ENCODE peak calls at places on chromosomes 5 and 9, in four cellular contexts. One of them, this sample, is unnamed.

GRCh38 chr5:164869325-164869724 is 1363.9 kb downstream of the MAT2B start:
- DNase-seq in right atrium auricular region: no peak
- DNase-seq in cardiac fibroblast: no peak
- DNase-seq in lower lobe of right lung: no peak
- DNase-seq in this sample: no peak

GRCh38 chr5:64229163-64229774 is 63.6 kb downstream of the RNF180 start:
- DNase-seq in right atrium auricular region: no peak
- DNase-seq in cardiac fibroblast: peak
- DNase-seq in lower lobe of right lung: no peak
- DNase-seq in this sample: no peak

GRCh38 chr9:107520186-107520585 is 30.6 kb upstream of the KLF4 start:
- DNase-seq in right atrium auricular region: no peak
- DNase-seq in cardiac fibroblast: no peak
- DNase-seq in lower lobe of right lung: no peak
- DNase-seq in this sample: no peak

GRCh38 chr9:134681061-134681661 is 39.6 kb downstream of the COL5A1 start:
- DNase-seq in right atrium auricular region: no peak
- DNase-seq in cardiac fibroblast: no peak
- DNase-seq in lower lobe of right lung: no peak
- DNase-seq in this sample: no peak

GRCh38 chr5:150625831-150626746 is 14.4 kb upstream of the SYNPO start:
- DNase-seq in right atrium auricular region: no peak
- DNase-seq in cardiac fibroblast: no peak
- DNase-seq in lower lobe of right lung: no peak
- DNase-seq in this sample: no peak

GRCh38 chr9:90309809-90310522 is 332.7 kb downstream of the DIRAS2 start:
- DNase-seq in right atrium auricular region: no peak
- DNase-seq in cardiac fibroblast: no peak
- DNase-seq in lower lobe of right lung: no peak
- DNase-seq in this sample: peak

GRCh38 chr9:35423499-35423898 is 66.4 kb upstream of the RUSC2 start:
- DNase-seq in right atrium auricular region: no peak
- DNase-seq in cardiac fibroblast: no peak
- DNase-seq in lower lobe of right lung: no peak
- DNase-seq in this sample: no peak

GRCh38 chr9:73529666-73530065 is 378.0 kb downstream of the ANXA1 start:
- DNase-seq in right atrium auricular region: no peak
- DNase-seq in cardiac fibroblast: no peak
- DNase-seq in lower lobe of right lung: no peak
- DNase-seq in this sample: no peak

GRCh38 chr9:123928471-123929176 is 1.3 kb downstream of the DENND1A start:
- DNase-seq in right atrium auricular region: no peak
- DNase-seq in cardiac fibroblast: peak
- DNase-seq in lower lobe of right lung: no peak
- DNase-seq in this sample: no peak

GRCh38 chr5:14595189-14595588 is 13.6 kb downstream of the OTULINL start:
- DNase-seq in right atrium auricular region: no peak
- DNase-seq in cardiac fibroblast: no peak
- DNase-seq in lower lobe of right lung: no peak
- DNase-seq in this sample: no peak

GRCh38 chr5:173917788-173918786 is 29.9 kb downstream of the CPEB4 start:
- DNase-seq in right atrium auricular region: no peak
- DNase-seq in cardiac fibroblast: peak
- DNase-seq in lower lobe of right lung: peak
- DNase-seq in this sample: peak

GRCh38 chr5:96963267-96963666 is 27.4 kb downstream of the LNPEP start:
- DNase-seq in right atrium auricular region: peak
- DNase-seq in cardiac fibroblast: peak
- DNase-seq in lower lobe of right lung: no peak
- DNase-seq in this sample: peak

GRCh38 chr5:133930061-133930823 is 38.2 kb downstream of the C5orf15 start:
- DNase-seq in right atrium auricular region: no peak
- DNase-seq in cardiac fibroblast: peak
- DNase-seq in lower lobe of right lung: no peak
- DNase-seq in this sample: no peak

GRCh38 chr5:169064093-169064492 is 236.8 kb downstream of the SLIT3 start:
- DNase-seq in right atrium auricular region: no peak
- DNase-seq in cardiac fibroblast: peak
- DNase-seq in lower lobe of right lung: no peak
- DNase-seq in this sample: no peak

GRCh38 chr5:141877478-141878185 is 578 bp downstream of the PCDH1 start:
- DNase-seq in right atrium auricular region: no peak
- DNase-seq in cardiac fibroblast: no peak
- DNase-seq in lower lobe of right lung: no peak
- DNase-seq in this sample: peak

GRCh38 chr9:108056083-108056804 is 566.7 kb upstream of the KLF4 start:
- DNase-seq in right atrium auricular region: no peak
- DNase-seq in cardiac fibroblast: peak
- DNase-seq in lower lobe of right lung: no peak
- DNase-seq in this sample: no peak

GRCh38 chr9:112411626-112412027 is 31.7 kb downstream of the HSDL2 start:
- DNase-seq in right atrium auricular region: no peak
- DNase-seq in cardiac fibroblast: no peak
- DNase-seq in lower lobe of right lung: no peak
- DNase-seq in this sample: no peak

GRCh38 chr9:974064-974992 is 2.1 kb upstream of the DMRT3 start:
- DNase-seq in right atrium auricular region: no peak
- DNase-seq in cardiac fibroblast: no peak
- DNase-seq in lower lobe of right lung: no peak
- DNase-seq in this sample: no peak

GRCh38 chr5:116576043-116576713 is 1.6 kb upstream of the SEMA6A start:
- DNase-seq in right atrium auricular region: no peak
- DNase-seq in cardiac fibroblast: peak
- DNase-seq in lower lobe of right lung: peak
- DNase-seq in this sample: peak

GRCh38 chr9:34413229-34413852 is 36.6 kb upstream of the MYORG start:
- DNase-seq in right atrium auricular region: no peak
- DNase-seq in cardiac fibroblast: peak
- DNase-seq in lower lobe of right lung: no peak
- DNase-seq in this sample: peak

GRCh38 chr5:178231736-178232123 is 872 bp downstream of the PHYKPL start:
- DNase-seq in right atrium auricular region: no peak
- DNase-seq in cardiac fibroblast: no peak
- DNase-seq in lower lobe of right lung: no peak
- DNase-seq in this sample: no peak

GRCh38 chr5:139108056-139108811 is 89.9 kb downstream of the SIL1 start:
- DNase-seq in right atrium auricular region: no peak
- DNase-seq in cardiac fibroblast: peak
- DNase-seq in lower lobe of right lung: no peak
- DNase-seq in this sample: peak

GRCh38 chr5:97142521-97143254 is at the start of gene LIX1:
- DNase-seq in right atrium auricular region: no peak
- DNase-seq in cardiac fibroblast: peak
- DNase-seq in lower lobe of right lung: no peak
- DNase-seq in this sample: no peak

GRCh38 chr5:158967566-158967965 is 132.2 kb downstream of the EBF1 start:
- DNase-seq in right atrium auricular region: no peak
- DNase-seq in cardiac fibroblast: peak
- DNase-seq in lower lobe of right lung: no peak
- DNase-seq in this sample: no peak

GRCh38 chr5:149680810-149681221 is 49.3 kb upstream of the PPARGC1B start:
- DNase-seq in right atrium auricular region: peak
- DNase-seq in cardiac fibroblast: no peak
- DNase-seq in lower lobe of right lung: peak
- DNase-seq in this sample: no peak

GRCh38 chr9:125631391-125632085 is 75.5 kb downstream of the MAPKAP1 start:
- DNase-seq in right atrium auricular region: no peak
- DNase-seq in cardiac fibroblast: peak
- DNase-seq in lower lobe of right lung: no peak
- DNase-seq in this sample: no peak

GRCh38 chr5:58923355-58923754 is 340.5 kb downstream of the RAB3C start:
- DNase-seq in right atrium auricular region: no peak
- DNase-seq in cardiac fibroblast: no peak
- DNase-seq in lower lobe of right lung: no peak
- DNase-seq in this sample: no peak
- H3K4me3 ChIP-seq in right atrium auricular region: no peak
- H3K4me3 ChIP-seq in cardiac fibroblast: no peak
- H3K4me3 ChIP-seq in lower lobe of right lung: no peak
- H3K4me3 ChIP-seq in this sample: no peak

DNA sequence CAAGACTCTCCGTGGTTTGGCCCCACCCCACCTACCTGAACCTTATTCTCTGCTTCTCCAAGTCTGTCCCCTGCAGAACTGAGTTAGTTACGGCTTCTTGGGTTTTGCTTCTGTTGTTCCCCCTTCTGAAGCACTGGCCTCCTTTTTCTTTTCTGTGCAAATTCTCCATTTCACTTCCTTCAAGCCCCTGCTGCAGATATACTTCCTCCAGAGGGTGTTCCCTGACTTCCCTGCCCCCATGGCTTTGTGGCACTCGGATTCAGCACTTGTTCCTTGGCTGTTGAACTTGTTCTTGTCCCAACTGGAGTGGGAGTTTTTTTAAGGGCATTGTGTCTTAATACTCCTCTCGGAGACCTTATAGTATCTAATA is 2.0 kb downstream of the ZBTB34 start:
- DNase-seq in right atrium auricular region: no peak
- DNase-seq in cardiac fibroblast: no peak
- DNase-seq in lower lobe of right lung: no peak
- DNase-seq in this sample: no peak
- H3K4me3 ChIP-seq in right atrium auricular region: no peak
- H3K4me3 ChIP-seq in cardiac fibroblast: peak
- H3K4me3 ChIP-seq in lower lobe of right lung: peak
- H3K4me3 ChIP-seq in this sample: no peak

DNA sequence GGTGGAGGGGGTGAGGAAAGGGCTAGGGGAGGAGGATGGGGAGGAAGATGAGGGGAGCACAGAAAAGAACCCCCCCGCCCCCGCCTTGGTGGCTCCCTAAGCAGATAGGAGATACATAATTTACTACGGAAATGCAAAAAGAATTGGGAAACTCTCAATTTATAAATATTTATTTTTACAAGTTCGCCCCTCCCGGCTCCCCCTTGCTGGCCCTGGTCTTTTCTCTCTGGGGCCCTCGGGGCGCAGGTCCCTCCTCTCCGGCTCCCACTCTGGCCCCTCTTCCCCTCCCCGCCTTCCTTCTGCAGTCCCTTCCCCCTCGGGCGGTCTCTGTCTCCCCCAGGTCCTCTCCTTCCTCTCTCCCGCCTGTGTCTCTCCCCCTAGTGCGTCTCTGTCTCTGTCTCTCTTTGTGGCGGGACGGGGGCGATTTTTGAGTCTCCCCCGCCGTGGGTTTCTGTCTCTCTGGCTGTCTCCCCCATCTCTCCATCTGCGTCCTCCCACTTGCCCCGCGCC is 173.6 kb upstream of the IER5L start:
- DNase-seq in right atrium auricular region: no peak
- DNase-seq in cardiac fibroblast: peak
- DNase-seq in lower lobe of right lung: no peak
- DNase-seq in this sample: no peak
- H3K4me3 ChIP-seq in right atrium auricular region: peak
- H3K4me3 ChIP-seq in cardiac fibroblast: peak
- H3K4me3 ChIP-seq in lower lobe of right lung: peak
- H3K4me3 ChIP-seq in this sample: no peak

GRCh38 chr5:157578079-157578780 is 2.7 kb upstream of the ADAM19 start:
- DNase-seq in right atrium auricular region: no peak
- DNase-seq in cardiac fibroblast: no peak
- DNase-seq in lower lobe of right lung: no peak
- DNase-seq in this sample: no peak

GRCh38 chr5:157581870-157582269 is 6.3 kb upstream of the ADAM19 start:
- DNase-seq in right atrium auricular region: no peak
- DNase-seq in cardiac fibroblast: no peak
- DNase-seq in lower lobe of right lung: no peak
- DNase-seq in this sample: no peak

GRCh38 chr5:157574456-157575095 is 999 bp downstream of the ADAM19 start:
- DNase-seq in right atrium auricular region: no peak
- DNase-seq in cardiac fibroblast: no peak
- DNase-seq in lower lobe of right lung: no peak
- DNase-seq in this sample: peak

GRCh38 chr5:157575096-157575872 is at the start of gene ADAM19:
- DNase-seq in right atrium auricular region: no peak
- DNase-seq in cardiac fibroblast: peak
- DNase-seq in lower lobe of right lung: peak
- DNase-seq in this sample: no peak

GRCh38 chr5:157576678-157577077 is 1.1 kb upstream of the ADAM19 start:
- DNase-seq in right atrium auricular region: no peak
- DNase-seq in cardiac fibroblast: no peak
- DNase-seq in lower lobe of right lung: no peak
- DNase-seq in this sample: no peak
- H3K4me3 ChIP-seq in right atrium auricular region: no peak
- H3K4me3 ChIP-seq in cardiac fibroblast: no peak
- H3K4me3 ChIP-seq in lower lobe of right lung: no peak
- H3K4me3 ChIP-seq in this sample: no peak

DNA sequence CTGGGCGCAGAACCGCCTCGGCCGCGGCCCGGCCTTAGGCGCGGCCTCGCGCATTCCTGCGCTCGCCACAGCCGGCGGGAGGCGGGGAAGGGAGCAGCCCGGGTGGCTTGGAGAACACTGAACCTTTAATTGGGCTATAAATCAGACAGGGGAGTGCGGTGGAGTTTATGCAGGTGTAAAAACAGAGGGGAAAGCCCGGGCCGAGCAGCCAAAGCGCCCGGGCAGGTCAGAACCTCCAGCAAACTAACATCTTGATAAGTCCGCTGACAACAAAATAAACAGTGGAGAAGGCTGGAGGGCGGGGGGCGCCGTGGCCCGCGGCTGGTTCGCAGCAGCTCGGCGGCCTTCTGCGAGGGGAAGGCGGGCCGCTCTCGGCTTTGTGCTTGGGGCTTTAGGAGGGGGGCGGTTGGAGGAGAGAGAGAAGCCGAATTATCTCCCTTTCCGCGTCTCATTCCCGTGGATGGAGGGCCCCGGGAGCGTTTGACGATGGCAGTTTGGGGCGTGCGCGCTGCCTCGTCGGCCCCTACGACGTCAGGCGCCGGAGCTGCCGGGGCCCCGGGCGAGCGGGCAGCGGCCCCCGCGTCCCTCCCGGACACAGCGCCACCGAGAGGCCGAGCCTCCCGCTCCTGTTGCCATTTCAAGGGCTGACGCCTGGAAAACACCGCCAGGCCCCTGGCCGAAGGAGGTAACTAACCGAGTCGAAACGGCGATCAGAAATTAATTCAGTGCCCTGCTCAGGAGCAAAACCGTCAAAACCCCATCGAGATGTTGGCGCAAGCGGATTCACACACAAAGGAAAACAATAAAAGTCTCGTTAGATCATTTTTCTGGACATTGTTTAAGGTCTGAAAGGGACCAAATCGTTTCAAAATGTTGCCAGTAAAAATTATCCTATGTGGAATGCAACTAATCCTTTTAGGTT is 11.2 kb downstream of the FOXD1 start:
- DNase-seq in right atrium auricular region: no peak
- DNase-seq in cardiac fibroblast: no peak
- DNase-seq in lower lobe of right lung: no peak
- DNase-seq in this sample: peak
- H3K4me3 ChIP-seq in right atrium auricular region: no peak
- H3K4me3 ChIP-seq in cardiac fibroblast: no peak
- H3K4me3 ChIP-seq in lower lobe of right lung: peak
- H3K4me3 ChIP-seq in this sample: no peak

DNA sequence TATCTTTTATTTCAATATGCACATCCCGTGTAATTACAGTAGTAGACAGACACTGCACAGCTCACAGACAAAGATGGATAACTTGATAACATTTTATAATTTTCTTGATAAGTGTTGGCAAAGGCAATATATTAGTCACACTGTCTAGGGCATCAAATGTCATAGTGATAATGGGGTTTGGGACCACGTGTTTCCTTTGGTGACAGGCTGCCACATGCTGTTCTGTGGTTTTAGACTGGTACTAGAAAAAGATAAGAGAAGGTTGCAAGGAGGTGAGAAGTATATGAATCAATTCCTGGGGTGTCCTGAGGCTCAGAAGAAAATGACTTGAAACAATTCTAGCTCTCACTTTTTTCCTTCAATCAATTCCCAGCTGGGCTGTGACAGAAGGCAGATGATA is 258.8 kb upstream of the CHD1 start:
- DNase-seq in right atrium auricular region: no peak
- DNase-seq in cardiac fibroblast: no peak
- DNase-seq in lower lobe of right lung: no peak
- DNase-seq in this sample: no peak
- H3K4me3 ChIP-seq in right atrium auricular region: no peak
- H3K4me3 ChIP-seq in cardiac fibroblast: no peak
- H3K4me3 ChIP-seq in lower lobe of right lung: no peak
- H3K4me3 ChIP-seq in this sample: no peak

This sample was measured in mucosa of descending colon.